ENCODE peak calls at places on chromosomes 13 and 19, in ten cellular contexts. One of them, this sample, is unnamed.

GRCh38 chr13:76516013-76516412 is 370.2 kb downstream of the KCTD12 start:
- DNase-seq in AG04449: no peak
- DNase-seq in pancreas: no peak
- DNase-seq in choroid plexus epithelial cell: peak; percentile 93
- DNase-seq in uterus: no peak
- DNase-seq in breast epithelium: no peak
- DNase-seq in CD8-positive, alpha-beta T cell: no peak
- DNase-seq in psoas muscle: no peak
- DNase-seq in dorsolateral prefrontal cortex: no peak
- DNase-seq in AG09309: peak; percentile 35
- DNase-seq in this sample: peak; percentile 45

GRCh38 chr13:20151612-20152011 is 9.2 kb downstream of the GJA3 start:
- DNase-seq in AG04449: no peak
- DNase-seq in pancreas: no peak
- DNase-seq in uterus: no peak
- DNase-seq in breast epithelium: no peak
- DNase-seq in choroid plexus epithelial cell: no peak
- DNase-seq in AG09309: no peak
- DNase-seq in CD8-positive, alpha-beta T cell: peak; percentile 15
- DNase-seq in psoas muscle: no peak
- DNase-seq in dorsolateral prefrontal cortex: no peak
- DNase-seq in this sample: no peak

GRCh38 chr13:82565191-82565590 is 1317.1 kb downstream of the SLITRK1 start:
- DNase-seq in CD8-positive, alpha-beta T cell: no peak
- DNase-seq in AG04449: no peak
- DNase-seq in breast epithelium: no peak
- DNase-seq in uterus: no peak
- DNase-seq in choroid plexus epithelial cell: no peak
- DNase-seq in AG09309: no peak
- DNase-seq in pancreas: no peak
- DNase-seq in dorsolateral prefrontal cortex: no peak
- DNase-seq in psoas muscle: no peak
- DNase-seq in this sample: no peak

GRCh38 chr19:35063940-35064818 is 22.7 kb downstream of the HPN start:
- DNase-seq in psoas muscle: no peak
- DNase-seq in CD8-positive, alpha-beta T cell: no peak
- DNase-seq in dorsolateral prefrontal cortex: no peak
- DNase-seq in choroid plexus epithelial cell: peak; percentile 75
- DNase-seq in AG09309: peak; percentile 43
- DNase-seq in AG04449: no peak
- DNase-seq in breast epithelium: no peak
- DNase-seq in pancreas: peak; percentile 36
- DNase-seq in uterus: no peak
- DNase-seq in this sample: no peak

GRCh38 chr13:114130708-114131580 is 1.5 kb downstream of the RASA3 start:
- DNase-seq in dorsolateral prefrontal cortex: no peak
- DNase-seq in psoas muscle: peak; percentile 76
- DNase-seq in uterus: peak; percentile 51
- DNase-seq in pancreas: peak; percentile 44
- DNase-seq in choroid plexus epithelial cell: peak; percentile 86
- DNase-seq in AG09309: no peak
- DNase-seq in breast epithelium: no peak
- DNase-seq in CD8-positive, alpha-beta T cell: peak; percentile 82
- DNase-seq in AG04449: no peak
- DNase-seq in this sample: peak; percentile 42

GRCh38 chr13:43797869-43798268 is 11.1 kb upstream of the ENOX1 start:
- DNase-seq in AG04449: no peak
- DNase-seq in breast epithelium: no peak
- DNase-seq in AG09309: no peak
- DNase-seq in uterus: no peak
- DNase-seq in pancreas: no peak
- DNase-seq in dorsolateral prefrontal cortex: no peak
- DNase-seq in CD8-positive, alpha-beta T cell: no peak
- DNase-seq in psoas muscle: no peak
- DNase-seq in choroid plexus epithelial cell: peak; percentile 47
- DNase-seq in this sample: no peak

GRCh38 chr13:50587839-50588373 is 255.6 kb downstream of the DLEU7 start:
- DNase-seq in psoas muscle: no peak
- DNase-seq in uterus: no peak
- DNase-seq in AG04449: no peak
- DNase-seq in choroid plexus epithelial cell: no peak
- DNase-seq in breast epithelium: no peak
- DNase-seq in dorsolateral prefrontal cortex: no peak
- DNase-seq in CD8-positive, alpha-beta T cell: no peak
- DNase-seq in pancreas: no peak
- DNase-seq in AG09309: no peak
- DNase-seq in this sample: no peak

GRCh38 chr13:111187879-111188643 is 73.0 kb downstream of the ARHGEF7 start:
- DNase-seq in CD8-positive, alpha-beta T cell: no peak
- DNase-seq in AG04449: no peak
- DNase-seq in dorsolateral prefrontal cortex: no peak
- DNase-seq in uterus: no peak
- DNase-seq in pancreas: no peak
- DNase-seq in AG09309: no peak
- DNase-seq in psoas muscle: no peak
- DNase-seq in breast epithelium: no peak
- DNase-seq in choroid plexus epithelial cell: peak; percentile 68
- DNase-seq in this sample: no peak

GRCh38 chr19:12656899-12657571 is 9.5 kb downstream of the MAN2B1 start:
- DNase-seq in pancreas: peak; percentile 51
- DNase-seq in choroid plexus epithelial cell: no peak
- DNase-seq in breast epithelium: no peak
- DNase-seq in AG04449: no peak
- DNase-seq in AG09309: no peak
- DNase-seq in CD8-positive, alpha-beta T cell: no peak
- DNase-seq in dorsolateral prefrontal cortex: no peak
- DNase-seq in psoas muscle: no peak
- DNase-seq in uterus: no peak
- DNase-seq in this sample: no peak

GRCh38 chr19:6278740-6279619 is 795 bp downstream of the MLLT1 start:
- DNase-seq in AG04449: no peak
- DNase-seq in CD8-positive, alpha-beta T cell: peak; percentile 57
- DNase-seq in pancreas: no peak
- DNase-seq in AG09309: no peak
- DNase-seq in choroid plexus epithelial cell: no peak
- DNase-seq in breast epithelium: no peak
- DNase-seq in dorsolateral prefrontal cortex: no peak
- DNase-seq in uterus: peak; percentile 28
- DNase-seq in psoas muscle: no peak
- DNase-seq in this sample: no peak

GRCh38 chr13:26480246-26480855 is 77.1 kb upstream of the WASF3 start:
- DNase-seq in uterus: no peak
- DNase-seq in dorsolateral prefrontal cortex: no peak
- DNase-seq in CD8-positive, alpha-beta T cell: no peak
- DNase-seq in choroid plexus epithelial cell: peak; percentile 18
- DNase-seq in AG04449: no peak
- DNase-seq in psoas muscle: no peak
- DNase-seq in AG09309: peak; percentile 5
- DNase-seq in breast epithelium: no peak
- DNase-seq in pancreas: no peak
- DNase-seq in this sample: no peak

GRCh38 chr19:5558101-5558621 is 9.6 kb downstream of the TINCR start:
- DNase-seq in psoas muscle: no peak
- DNase-seq in AG04449: no peak
- DNase-seq in choroid plexus epithelial cell: no peak
- DNase-seq in uterus: no peak
- DNase-seq in CD8-positive, alpha-beta T cell: no peak
- DNase-seq in AG09309: no peak
- DNase-seq in pancreas: no peak
- DNase-seq in dorsolateral prefrontal cortex: no peak
- DNase-seq in breast epithelium: no peak
- DNase-seq in this sample: no peak

GRCh38 chr19:49587227-49587626 is 3.8 kb upstream of the PRR12 start:
- DNase-seq in AG04449: no peak
- DNase-seq in choroid plexus epithelial cell: no peak
- DNase-seq in pancreas: no peak
- DNase-seq in CD8-positive, alpha-beta T cell: no peak
- DNase-seq in psoas muscle: no peak
- DNase-seq in AG09309: no peak
- DNase-seq in dorsolateral prefrontal cortex: no peak
- DNase-seq in uterus: no peak
- DNase-seq in breast epithelium: no peak
- DNase-seq in this sample: no peak

GRCh38 chr13:110841846-110842245 is 73.0 kb downstream of the ANKRD10 start:
- DNase-seq in choroid plexus epithelial cell: no peak
- DNase-seq in psoas muscle: no peak
- DNase-seq in CD8-positive, alpha-beta T cell: no peak
- DNase-seq in dorsolateral prefrontal cortex: no peak
- DNase-seq in pancreas: no peak
- DNase-seq in uterus: no peak
- DNase-seq in AG04449: no peak
- DNase-seq in breast epithelium: no peak
- DNase-seq in AG09309: no peak
- DNase-seq in this sample: no peak

GRCh38 chr19:12913871-12914690 is 5.0 kb downstream of the SYCE2 start:
- DNase-seq in uterus: no peak
- DNase-seq in pancreas: no peak
- DNase-seq in dorsolateral prefrontal cortex: no peak
- DNase-seq in choroid plexus epithelial cell: peak; percentile 54
- DNase-seq in AG04449: no peak
- DNase-seq in psoas muscle: no peak
- DNase-seq in breast epithelium: peak; percentile 65
- DNase-seq in CD8-positive, alpha-beta T cell: peak; percentile 79
- DNase-seq in AG09309: no peak
- DNase-seq in this sample: no peak

GRCh38 chr13:25738797-25739196 is 313.0 kb downstream of the SHISA2 start:
- DNase-seq in psoas muscle: no peak
- DNase-seq in choroid plexus epithelial cell: no peak
- DNase-seq in AG04449: no peak
- DNase-seq in pancreas: no peak
- DNase-seq in CD8-positive, alpha-beta T cell: no peak
- DNase-seq in breast epithelium: no peak
- DNase-seq in AG09309: no peak
- DNase-seq in dorsolateral prefrontal cortex: no peak
- DNase-seq in uterus: no peak
- DNase-seq in this sample: no peak

GRCh38 chr13:110882972-110883371 is 31.9 kb downstream of the ANKRD10 start:
- DNase-seq in dorsolateral prefrontal cortex: no peak
- DNase-seq in psoas muscle: no peak
- DNase-seq in uterus: no peak
- DNase-seq in AG04449: no peak
- DNase-seq in pancreas: no peak
- DNase-seq in choroid plexus epithelial cell: peak; percentile 23
- DNase-seq in AG09309: no peak
- DNase-seq in breast epithelium: no peak
- DNase-seq in CD8-positive, alpha-beta T cell: no peak
- DNase-seq in this sample: no peak

GRCh38 chr19:46828484-46828883 is 22.2 kb downstream of the AP2S1 start:
- DNase-seq in AG09309: no peak
- DNase-seq in AG04449: no peak
- DNase-seq in breast epithelium: no peak
- DNase-seq in CD8-positive, alpha-beta T cell: no peak
- DNase-seq in uterus: no peak
- DNase-seq in psoas muscle: no peak
- DNase-seq in choroid plexus epithelial cell: no peak
- DNase-seq in pancreas: no peak
- DNase-seq in dorsolateral prefrontal cortex: no peak
- DNase-seq in this sample: no peak

GRCh38 chr19:43575955-43576451 is 402 bp downstream of the PINLYP start:
- DNase-seq in psoas muscle: no peak
- DNase-seq in breast epithelium: no peak
- DNase-seq in pancreas: no peak
- DNase-seq in AG04449: no peak
- DNase-seq in AG09309: no peak
- DNase-seq in uterus: no peak
- DNase-seq in CD8-positive, alpha-beta T cell: no peak
- DNase-seq in choroid plexus epithelial cell: no peak
- DNase-seq in dorsolateral prefrontal cortex: no peak
- DNase-seq in this sample: no peak

GRCh38 chr13:48750588-48751383 is 97.1 kb downstream of the CYSLTR2 start:
- DNase-seq in psoas muscle: peak; percentile 27
- DNase-seq in breast epithelium: no peak
- DNase-seq in AG09309: no peak
- DNase-seq in CD8-positive, alpha-beta T cell: no peak
- DNase-seq in pancreas: no peak
- DNase-seq in dorsolateral prefrontal cortex: no peak
- DNase-seq in uterus: peak; percentile 65
- DNase-seq in choroid plexus epithelial cell: peak; percentile 92
- DNase-seq in AG04449: no peak
- DNase-seq in this sample: no peak
- TF ChIP-seq CTCF in psoas muscle: no peak
- TF ChIP-seq CTCF in breast epithelium: no peak
- TF ChIP-seq CTCF in AG09309: peak; percentile 27
- TF ChIP-seq CTCF in CD8-positive, alpha-beta T cell: no peak
- TF ChIP-seq CTCF in pancreas: no peak
- TF ChIP-seq CTCF in dorsolateral prefrontal cortex: no peak
- TF ChIP-seq CTCF in uterus: peak; percentile 46
- TF ChIP-seq CTCF in choroid plexus epithelial cell: peak; percentile 57
- TF ChIP-seq CTCF in AG04449: no peak
- TF ChIP-seq CTCF in this sample: peak; percentile 35

DNA sequence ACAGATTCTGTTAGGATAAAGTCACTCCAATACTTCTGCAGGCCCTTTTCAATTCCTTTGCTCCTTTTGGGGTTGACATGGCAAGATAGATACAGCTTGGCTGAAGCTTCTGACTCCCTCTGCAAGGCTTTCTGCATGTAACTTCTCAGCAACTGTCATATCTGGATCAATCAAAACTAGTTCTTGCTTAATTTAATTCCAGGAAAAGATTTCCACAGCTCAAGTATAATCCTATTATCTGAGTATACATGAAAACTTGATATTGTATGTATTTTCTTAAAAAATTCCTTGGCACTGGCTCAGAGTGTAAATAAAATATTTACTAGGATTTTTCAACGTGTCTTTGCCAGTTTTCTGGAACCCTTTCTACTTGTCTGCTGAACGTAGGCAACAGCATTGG is 109.6 kb downstream of the STARD13 start:
- DNase-seq in CD8-positive, alpha-beta T cell: no peak
- DNase-seq in psoas muscle: no peak
- DNase-seq in uterus: no peak
- DNase-seq in dorsolateral prefrontal cortex: no peak
- DNase-seq in choroid plexus epithelial cell: no peak
- DNase-seq in pancreas: no peak
- DNase-seq in breast epithelium: no peak
- DNase-seq in AG04449: no peak
- DNase-seq in AG09309: no peak
- DNase-seq in this sample: no peak
- TF ChIP-seq CTCF in CD8-positive, alpha-beta T cell: no peak
- TF ChIP-seq CTCF in psoas muscle: no peak
- TF ChIP-seq CTCF in uterus: no peak
- TF ChIP-seq CTCF in dorsolateral prefrontal cortex: no peak
- TF ChIP-seq CTCF in choroid plexus epithelial cell: no peak
- TF ChIP-seq CTCF in pancreas: no peak
- TF ChIP-seq CTCF in breast epithelium: no peak
- TF ChIP-seq CTCF in AG04449: no peak
- TF ChIP-seq CTCF in AG09309: no peak
- TF ChIP-seq CTCF in this sample: no peak

GRCh38 chr19:42244452-42245220 is 2.2 kb upstream of the GSK3A start:
- DNase-seq in pancreas: peak; percentile 89
- DNase-seq in dorsolateral prefrontal cortex: peak; percentile 89
- DNase-seq in breast epithelium: peak; percentile 92
- DNase-seq in CD8-positive, alpha-beta T cell: peak; percentile 93
- DNase-seq in psoas muscle: peak; percentile 92
- DNase-seq in uterus: peak; percentile 91
- DNase-seq in AG04449: no peak
- DNase-seq in choroid plexus epithelial cell: peak; percentile 95
- DNase-seq in AG09309: peak; percentile 57
- DNase-seq in this sample: peak; percentile 75
- TF ChIP-seq CTCF in pancreas: peak; percentile 14
- TF ChIP-seq CTCF in dorsolateral prefrontal cortex: peak; percentile 79
- TF ChIP-seq CTCF in breast epithelium: peak; percentile 60
- TF ChIP-seq CTCF in CD8-positive, alpha-beta T cell: peak; percentile 68
- TF ChIP-seq CTCF in psoas muscle: peak; percentile 65
- TF ChIP-seq CTCF in uterus: peak; percentile 69
- TF ChIP-seq CTCF in AG04449: peak; percentile 58
- TF ChIP-seq CTCF in choroid plexus epithelial cell: peak; percentile 75
- TF ChIP-seq CTCF in AG09309: peak; percentile 64
- TF ChIP-seq CTCF in this sample: peak; percentile 66

GRCh38 chr19:459724-460511 is 915 bp downstream of the SHC2 start:
- DNase-seq in uterus: peak; percentile 58
- DNase-seq in AG09309: no peak
- DNase-seq in pancreas: peak; percentile 79
- DNase-seq in psoas muscle: peak; percentile 66
- DNase-seq in dorsolateral prefrontal cortex: peak; percentile 56
- DNase-seq in CD8-positive, alpha-beta T cell: peak; percentile 59
- DNase-seq in choroid plexus epithelial cell: peak; percentile 33
- DNase-seq in breast epithelium: peak; percentile 38
- DNase-seq in AG04449: no peak
- DNase-seq in this sample: no peak
- TF ChIP-seq CTCF in uterus: no peak
- TF ChIP-seq CTCF in AG09309: no peak
- TF ChIP-seq CTCF in pancreas: no peak
- TF ChIP-seq CTCF in psoas muscle: no peak
- TF ChIP-seq CTCF in dorsolateral prefrontal cortex: no peak
- TF ChIP-seq CTCF in CD8-positive, alpha-beta T cell: no peak
- TF ChIP-seq CTCF in choroid plexus epithelial cell: no peak
- TF ChIP-seq CTCF in breast epithelium: no peak
- TF ChIP-seq CTCF in AG04449: no peak
- TF ChIP-seq CTCF in this sample: no peak

This sample was measured in AG09319.